ENCODE peak calls at places on chromosomes 3 and 15, in eight cellular contexts. T, J, K, A, V, R, E and P are unnamed samples. For H3K9me3, the result is how much of the 10 kb centered on the place peaks cover.

GRCh38 chr3:136728918-136729317 is 23.3 kb downstream of the STAG1 start:
- DNase-seq in T (peak), J (no peak), K (no peak), A (peak), V (no peak), R (no peak), E (no peak), P (no peak)

GRCh38 chr3:41328916-41329315 is 129.6 kb downstream of the CTNNB1 start:
- DNase-seq in T (peak), J (no peak), K (no peak), A (no peak), V (no peak), R (no peak), E (no peak), P (no peak)

GRCh38 chr3:16174389-16174788 is at the start of gene GALNT15:
- DNase-seq in T (peak), J (peak), K (peak), A (peak), V (peak), R (peak), E (peak), P (peak)

GRCh38 chr3:17355591-17355990 is 386.8 kb downstream of the TBC1D5 start:
- DNase-seq in T (no peak), J (no peak), K (no peak), A (no peak), V (no peak), R (no peak), E (no peak), P (no peak)

GRCh38 chr3:108222813-108223307 is 636 bp upstream of the IFT57 start:
- DNase-seq in T (peak), J (no peak), K (no peak), A (no peak), V (no peak), R (no peak), E (no peak), P (no peak)

GRCh38 chr3:147619925-147620580 is 210.9 kb downstream of the ZIC1 start:
- DNase-seq in T (no peak), J (no peak), K (no peak), A (no peak), V (no peak), R (no peak), E (no peak), P (no peak)

GRCh38 chr15:57969355-57969754 is 96.2 kb downstream of the ALDH1A2 start:
- DNase-seq in T (no peak), J (no peak), K (no peak), A (no peak), V (no peak), R (no peak), E (no peak), P (no peak)

GRCh38 chr15:60932051-60932915 is 296.8 kb downstream of the RORA start:
- DNase-seq in T (peak), J (no peak), K (no peak), A (peak), V (peak), R (peak), E (no peak), P (no peak)

GRCh38 chr3:78606756-78607155 is 1161.0 kb downstream of the ROBO1 start:
- DNase-seq in T (no peak), J (no peak), K (no peak), A (no peak), V (no peak), R (no peak), E (no peak), P (no peak)

GRCh38 chr3:45795882-45796765 is at the start of gene SLC6A20:
- DNase-seq in T (no peak), J (peak), K (no peak), A (no peak), V (peak), R (no peak), E (no peak), P (no peak)

GRCh38 chr3:126357299-126358037 is at the start of gene KLF15:
- DNase-seq in T (peak), J (peak), K (peak), A (peak), V (peak), R (peak), E (peak), P (peak)

GRCh38 chr3:126355251-126355650 is 2.0 kb downstream of the KLF15 start:
- DNase-seq in T (no peak), J (no peak), K (no peak), A (no peak), V (no peak), R (no peak), E (no peak), P (no peak)

GRCh38 chr3:126356373-126357298 is 572 bp downstream of the KLF15 start:
- DNase-seq in T (no peak), J (peak), K (no peak), A (peak), V (peak), R (peak), E (no peak), P (no peak)

GRCh38 chr3:126354776-126355175 is 2.4 kb downstream of the KLF15 start:
- DNase-seq in T (no peak), J (no peak), K (no peak), A (no peak), V (peak), R (no peak), E (no peak), P (peak)

DNA sequence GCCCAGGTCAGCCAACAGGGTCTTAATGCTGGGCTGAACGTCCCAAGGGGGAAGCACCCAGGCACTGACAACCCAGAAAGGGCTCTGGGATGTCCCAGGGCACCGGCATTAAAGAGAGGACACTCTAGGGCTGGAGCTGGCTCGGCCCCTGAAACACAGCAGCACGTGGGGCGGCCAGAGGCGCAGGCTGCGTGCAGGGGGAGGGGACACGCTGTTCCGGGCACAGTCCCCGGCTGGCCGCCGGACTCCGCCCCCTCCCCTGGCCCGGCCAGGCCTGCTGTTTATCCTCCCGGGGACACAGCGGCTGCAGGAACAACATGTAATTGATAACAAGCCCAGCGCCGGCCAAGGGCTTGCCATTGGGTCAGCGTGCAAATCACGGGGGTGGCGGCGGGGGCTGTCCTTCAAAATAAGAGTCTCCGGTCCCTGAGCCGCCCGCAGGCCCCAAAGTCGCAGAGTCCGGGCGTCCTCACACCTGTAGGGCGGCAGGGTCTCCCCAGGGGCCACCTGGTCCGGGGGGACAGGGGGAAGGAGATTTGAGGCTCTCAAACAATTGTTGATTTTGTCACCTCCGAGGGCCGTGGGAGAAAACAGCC is 1.3 kb downstream of the KLF15 start:
- DNase-seq in T (peak), J (peak), K (peak), A (peak), V (peak), R (peak), E (peak), P (peak)
- H3K4me3 ChIP-seq in T (peak), J (peak), K (peak), A (peak), V (peak), R (peak), E (peak), P (peak)

GRCh38 chr3:62374375-62374876 is 1.1 kb upstream of the FEZF2 start:
- DNase-seq in T (peak), J (no peak), K (no peak), A (no peak), V (no peak), R (no peak), E (no peak), P (no peak)
- H3K9me3 ChIP-seq in T (under half), J (under half), K (under half), A (under half), V (under half), R (under half), E (under half), P (under half)

GRCh38 chr15:84798436-84798946 is 18.7 kb upstream of the ALPK3 start:
- DNase-seq in T (no peak), J (no peak), K (no peak), A (no peak), V (no peak), R (no peak), E (no peak), P (no peak)

GRCh38 chr15:84797801-84798200 is 19.4 kb upstream of the ALPK3 start:
- DNase-seq in T (no peak), J (no peak), K (no peak), A (no peak), V (no peak), R (no peak), E (no peak), P (no peak)

GRCh38 chr15:84797212-84797611 is 19.9 kb upstream of the ALPK3 start:
- DNase-seq in T (peak), J (no peak), K (no peak), A (no peak), V (no peak), R (no peak), E (no peak), P (no peak)

GRCh38 chr15:84799511-84800187 is 17.5 kb upstream of the ALPK3 start:
- DNase-seq in T (no peak), J (no peak), K (no peak), A (no peak), V (no peak), R (no peak), E (no peak), P (no peak)

DNA sequence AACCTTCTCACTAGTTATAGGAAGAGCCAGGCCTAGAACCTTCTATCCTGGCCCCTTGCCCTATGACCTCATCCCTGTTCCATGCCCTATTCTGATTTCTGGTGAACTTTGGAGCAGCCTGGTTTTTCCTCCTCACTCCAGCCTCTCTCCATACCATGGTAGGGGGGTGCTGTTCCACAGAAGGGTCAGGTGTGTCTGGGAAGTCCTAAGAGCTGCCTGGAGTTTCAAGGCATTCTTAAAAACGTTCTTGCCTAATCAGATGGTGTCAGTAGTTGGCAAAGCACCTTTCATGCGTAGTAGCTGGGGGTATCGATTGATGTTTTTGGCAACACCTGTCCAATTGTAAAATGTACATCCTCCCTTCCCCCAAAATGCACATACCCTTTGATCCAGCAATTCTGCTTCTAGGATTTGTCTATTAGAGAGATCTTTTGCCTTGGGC is 16.8 kb upstream of the ALPK3 start:
- DNase-seq in T (no peak), J (no peak), K (no peak), A (no peak), V (no peak), R (no peak), E (no peak), P (no peak)
- TF ChIP-seq POLR2A in T (no peak), J (no peak), K (no peak), A (no peak), V (no peak), R (no peak), E (no peak), P (no peak)

GRCh38 chr3:185328324-185329004 is 34.5 kb upstream of the MAP3K13 start:
- DNase-seq in T (no peak), J (peak), K (no peak), A (peak), V (peak), R (no peak), E (no peak), P (no peak)
- H3K4me3 ChIP-seq in T (no peak), J (no peak), K (no peak), A (no peak), V (peak), R (no peak), E (peak), P (no peak)